ENCODE peak calls at places on chromosomes 7 and 10, in seven cellular contexts. K is NCI-H510A treated with DMSO at 0.1 percent for 48 hours; Z is stimulated activated CD8-positive, alpha-beta memory T cell treated with anti-CD3 and anti-CD28 coated beads, Interleukin-4, amount 100 ng/mL, for 24 hours; P is A549; O is uterus; H is GM04504; Q is T-helper 22 cell. A is an unnamed sample.

GRCh38 chr10:95431900-95432342 is 129.2 kb downstream of the SORBS1 start:
- DNase-seq in K (no peak), Z (no peak), P (no peak), O (peak), H (no peak), Q (no peak), A (no peak)

GRCh38 chr10:31274310-31274709 is 44.7 kb upstream of the ZEB1 start:
- DNase-seq in K (no peak), Z (no peak), P (no peak), O (no peak), H (no peak), Q (no peak), A (no peak)

GRCh38 chr7:114825423-114825951 is 96.4 kb upstream of the MDFIC start:
- DNase-seq in K (no peak), Z (peak), P (no peak), O (no peak), H (no peak), Q (no peak), A (no peak)

GRCh38 chr7:1705339-1705738 is 35.3 kb downstream of the ELFN1 start:
- DNase-seq in K (no peak), Z (no peak), P (no peak), O (no peak), H (no peak), Q (no peak), A (no peak)

GRCh38 chr7:18408461-18408860 is 87.1 kb upstream of the HDAC9 start:
- DNase-seq in K (no peak), Z (no peak), P (no peak), O (peak), H (peak), Q (no peak), A (no peak)

GRCh38 chr10:110547139-110547761 is 20.2 kb upstream of the SMC3 start:
- DNase-seq in K (peak), Z (no peak), P (peak), O (no peak), H (peak), Q (no peak), A (no peak)

GRCh38 chr10:59851864-59852263 is 54.5 kb downstream of the CCDC6 start:
- DNase-seq in K (no peak), Z (no peak), P (no peak), O (no peak), H (no peak), Q (no peak), A (no peak)

GRCh38 chr10:85280014-85280413 is 951.6 kb downstream of the CCSER2 start:
- DNase-seq in K (peak), Z (no peak), P (no peak), O (no peak), H (no peak), Q (no peak), A (peak)

GRCh38 chr10:71726673-71727428 is 7.3 kb upstream of the C10orf105 start:
- DNase-seq in K (no peak), Z (peak), P (no peak), O (no peak), H (no peak), Q (peak), A (no peak)

GRCh38 chr10:125553091-125553490 is 129.9 kb downstream of the TEX36 start:
- DNase-seq in K (no peak), Z (no peak), P (no peak), O (no peak), H (no peak), Q (no peak), A (no peak)

GRCh38 chr10:66457629-66458028 is 468.2 kb upstream of the LRRTM3 start:
- DNase-seq in K (no peak), Z (no peak), P (no peak), O (no peak), H (no peak), Q (no peak), A (no peak)

GRCh38 chr10:62382831-62383230 is 8.7 kb downstream of the ZNF365 start:
- DNase-seq in K (no peak), Z (no peak), P (no peak), O (no peak), H (no peak), Q (no peak), A (no peak)

GRCh38 chr7:17696422-17696821 is 243.9 kb downstream of the SNX13 start:
- DNase-seq in K (no peak), Z (no peak), P (peak), O (peak), H (no peak), Q (no peak), A (peak)

GRCh38 chr10:50653142-50653541 is 29.4 kb upstream of the SGMS1 start:
- DNase-seq in K (no peak), Z (no peak), P (no peak), O (no peak), H (no peak), Q (no peak), A (no peak)

GRCh38 chr7:17130281-17131059 is 168.0 kb upstream of the AHR start:
- DNase-seq in K (peak), Z (no peak), P (peak), O (no peak), H (peak), Q (no peak), A (no peak)

GRCh38 chr7:55593515-55594318 is 21.4 kb upstream of the VOPP1 start:
- DNase-seq in K (peak), Z (peak), P (peak), O (peak), H (no peak), Q (peak), A (peak)

GRCh38 chr7:99928994-99929729 is at the start of gene GJC3:
- DNase-seq in K (peak), Z (no peak), P (peak), O (peak), H (peak), Q (no peak), A (peak)

GRCh38 chr7:158463317-158463716 is 124.3 kb downstream of the PTPRN2 start:
- DNase-seq in K (no peak), Z (no peak), P (no peak), O (no peak), H (no peak), Q (no peak), A (no peak)

GRCh38 chr7:34011711-34012110 is 106.4 kb downstream of the BMPER start:
- DNase-seq in K (no peak), Z (no peak), P (no peak), O (no peak), H (no peak), Q (no peak), A (no peak)

GRCh38 chr7:131861620-131862346 is 305.4 kb upstream of the PODXL start:
- DNase-seq in K (no peak), Z (no peak), P (no peak), O (no peak), H (no peak), Q (no peak), A (no peak)

GRCh38 chr7:30252885-30253795 is 31.3 kb upstream of the ZNRF2 start:
- DNase-seq in K (peak), Z (no peak), P (no peak), O (no peak), H (no peak), Q (no peak), A (peak)

GRCh38 chr7:39754326-39755120 is 131.2 kb downstream of the RALA start:
- DNase-seq in K (no peak), Z (no peak), P (no peak), O (peak), H (peak), Q (no peak), A (peak)

GRCh38 chr10:33336606-33337334 is 2.3 kb upstream of the NRP1 start:
- DNase-seq in K (no peak), Z (no peak), P (peak), O (peak), H (no peak), Q (no peak), A (peak)